ENCODE peak calls at places on chromosomes 4 and X, in six cellular contexts. D is H1, W is K562, N is GM12891, G is GM12878, U is HepG2. M is an unnamed sample.
A peak's percentile ranks its signal among the peaks of the same experiment; 100 is the strongest.

GRCh38 chrX:57677132-57677858 is 2.8 kb downstream of the NLRP2B start:
- DNase-seq in G (no peak), N (no peak), D (no peak), W (no peak), U (no peak), M (no peak)

GRCh38 chr4:176988226-176988625 is 195.5 kb upstream of the VEGFC start:
- DNase-seq in U (no peak), N (no peak), D (no peak), W (no peak), G (no peak), M (no peak)

GRCh38 chr4:48653217-48654014 is 126.7 kb downstream of the FRYL start:
- DNase-seq in U (no peak), D (no peak), G (no peak), N (no peak), W (no peak), M (no peak)

GRCh38 chr4:8351931-8352367 is 82.4 kb downstream of the HTRA3 start:
- DNase-seq in W (no peak), U (peak; percentile 21), N (no peak), G (no peak), D (no peak), M (no peak)

GRCh38 chrX:45266456-45266855 is 65.8 kb upstream of the DIPK2B start:
- DNase-seq in W (no peak), G (no peak), D (no peak), N (no peak), U (no peak), M (no peak)

GRCh38 chr4:141238196-141238595 is 17.5 kb downstream of the ZNF330 start:
- DNase-seq in N (no peak), D (no peak), G (no peak), W (no peak), U (no peak), M (no peak)

GRCh38 chr4:46441116-46441859 is 51.4 kb upstream of the GABRA2 start:
- DNase-seq in G (no peak), N (no peak), U (no peak), D (no peak), W (no peak), M (no peak)

GRCh38 chr4:113821851-113822250 is 60.3 kb upstream of the CAMK2D start:
- DNase-seq in D (no peak), G (no peak), U (no peak), W (no peak), N (no peak), M (no peak)

GRCh38 chr4:8679032-8679431 is 86.5 kb downstream of the CPZ start:
- DNase-seq in N (no peak), U (no peak), D (no peak), G (no peak), W (no peak), M (no peak)

GRCh38 chr4:168825975-168826374 is 184.1 kb downstream of the CBR4 start:
- DNase-seq in D (no peak), W (no peak), N (no peak), U (no peak), G (no peak), M (no peak)

GRCh38 chrX:153768311-153769157 is 4.5 kb downstream of the PLXNB3 start:
- DNase-seq in D (no peak), N (peak; percentile 11), G (no peak), W (no peak), U (no peak), M (peak; percentile 23)

GRCh38 chr4:40949701-40950100 is 199.9 kb downstream of the NSUN7 start:
- DNase-seq in U (no peak), W (no peak), D (no peak), G (no peak), N (no peak), M (no peak)

GRCh38 chr4:152244659-152245058 is 291.2 kb downstream of the FBXW7 start:
- DNase-seq in G (no peak), N (no peak), D (no peak), W (no peak), U (no peak), M (no peak)

GRCh38 chr4:32172761-32173160 is 1452.6 kb downstream of the PCDH7 start:
- DNase-seq in G (no peak), D (no peak), W (no peak), N (no peak), U (no peak), M (no peak)

GRCh38 chr4:40933272-40934053 is 183.7 kb downstream of the NSUN7 start:
- DNase-seq in W (no peak), G (no peak), N (no peak), D (no peak), U (no peak), M (no peak)

GRCh38 chr4:76546282-76547166 is 111.5 kb downstream of the SHROOM3 start:
- DNase-seq in W (no peak), D (no peak), U (no peak), N (no peak), G (no peak), M (no peak)

GRCh38 chrX:71098302-71098701 is 2.7 kb downstream of the FOXO4 start:
- DNase-seq in U (no peak), D (no peak), N (no peak), G (no peak), W (peak; percentile 67), M (no peak)

GRCh38 chrX:57178605-57179004 is 41.4 kb upstream of the SPIN2A start:
- DNase-seq in G (no peak), U (no peak), N (no peak), W (no peak), D (no peak), M (no peak)

GRCh38 chr4:52550186-52550585 is 108.9 kb downstream of the USP46 start:
- DNase-seq in G (no peak), U (no peak), N (no peak), D (no peak), W (no peak), M (no peak)

GRCh38 chr4:93203708-93204107 is 624.8 kb upstream of the ATOH1 start:
- DNase-seq in W (no peak), D (no peak), G (no peak), U (peak; percentile 6), N (no peak), M (no peak)

GRCh38 chr4:6560416-6561172 is 14.4 kb upstream of the MAN2B2 start:
- DNase-seq in G (no peak), W (no peak), N (no peak), U (no peak), D (no peak), M (no peak)

GRCh38 chr4:184699941-184700340 is 34.0 kb downstream of the CENPU start:
- DNase-seq in W (no peak), D (no peak), U (no peak), N (no peak), G (no peak), M (no peak)

DNA sequence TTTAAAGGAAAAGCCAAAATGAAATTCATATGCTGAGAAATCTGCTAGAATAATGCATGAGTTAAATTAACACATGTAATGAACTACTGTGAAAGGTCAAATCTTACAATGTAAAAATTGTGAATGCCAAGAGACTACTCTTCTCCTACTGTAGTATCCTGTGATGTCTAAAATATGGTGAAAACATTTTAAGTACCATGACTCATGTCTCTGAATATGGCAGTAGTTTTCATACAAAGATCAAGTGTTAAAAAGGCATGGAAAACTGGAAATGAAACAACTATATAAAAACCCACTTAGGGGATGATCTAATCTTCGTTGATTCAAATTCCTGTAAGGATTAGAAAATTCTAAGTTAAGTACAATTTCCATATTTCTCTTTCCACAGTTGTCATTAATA is 221.3 kb downstream of the PPP3CA start:
- DNase-seq in G (no peak), U (no peak), N (no peak), W (no peak), D (no peak), M (no peak)
- TF ChIP-seq POLR2A in G (no peak), U (no peak), N (no peak), W (no peak), D (no peak), M (no peak)

GRCh38 chr4:119128125-119128524 is 7.5 kb upstream of the MYOZ2 start:
- DNase-seq in W (no peak), G (no peak), U (no peak), N (no peak), D (no peak), M (no peak)

GRCh38 chr4:119131160-119131559 is 4.5 kb upstream of the MYOZ2 start:
- DNase-seq in W (no peak), U (no peak), D (no peak), G (no peak), N (no peak), M (no peak)

GRCh38 chr4:119135721-119136121 is at the start of gene MYOZ2:
- DNase-seq in W (no peak), N (no peak), G (no peak), U (no peak), D (no peak), M (no peak)

GRCh38 chr4:119132306-119132705 is 3.3 kb upstream of the MYOZ2 start:
- DNase-seq in W (no peak), G (no peak), N (no peak), U (no peak), D (no peak), M (no peak)

DNA sequence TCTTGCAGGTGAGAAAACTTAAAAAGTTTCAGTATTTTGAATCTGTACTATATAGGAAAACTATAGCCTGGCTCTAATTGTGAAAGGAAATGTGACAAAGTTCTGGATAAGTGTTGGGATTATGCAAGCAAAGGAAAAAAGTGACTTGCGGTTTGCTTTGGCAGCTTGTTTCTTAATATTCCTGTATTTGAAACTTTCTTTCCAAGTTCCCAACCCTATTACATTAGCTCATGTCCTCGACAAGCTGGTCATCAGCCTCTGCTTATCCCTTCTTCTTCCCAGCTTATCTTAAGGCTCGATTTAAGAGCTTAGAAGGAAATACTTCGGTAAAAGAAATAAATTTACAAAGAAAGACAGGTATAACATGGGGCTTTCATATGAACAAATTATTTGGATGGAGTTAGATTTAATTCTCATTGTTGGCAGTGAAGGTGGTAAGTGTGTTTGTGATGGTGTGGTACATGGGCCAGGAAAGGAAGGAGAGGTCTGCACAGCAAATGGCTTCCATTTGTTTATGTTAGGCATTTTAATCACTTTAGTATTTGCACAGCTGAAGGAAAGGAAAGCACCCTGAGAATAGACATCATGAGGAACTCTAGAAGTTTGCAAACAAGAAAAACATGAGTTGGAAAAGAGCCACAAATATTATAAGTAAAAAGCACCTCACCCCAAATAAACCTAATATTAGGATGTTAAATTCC is 5.1 kb upstream of the MYOZ2 start:
- DNase-seq in G (no peak), D (no peak), U (no peak), N (no peak), W (no peak), M (no peak)
- TF ChIP-seq TAF1 in G (no peak), D (no peak), U (no peak), N (no peak), W (no peak), M (no peak)

GRCh38 chr4:25312496-25313193 is at the start of gene ZCCHC4:
- DNase-seq in G (peak; percentile 67), U (peak; percentile 77), D (peak; percentile 94), W (peak; percentile 95), N (peak; percentile 54), M (peak; percentile 48)
- TF ChIP-seq POLR2A in G (peak; percentile 94), U (peak; percentile 85), D (peak; percentile 94), W (peak; percentile 93), N (peak; percentile 90), M (peak; percentile 86)

DNA sequence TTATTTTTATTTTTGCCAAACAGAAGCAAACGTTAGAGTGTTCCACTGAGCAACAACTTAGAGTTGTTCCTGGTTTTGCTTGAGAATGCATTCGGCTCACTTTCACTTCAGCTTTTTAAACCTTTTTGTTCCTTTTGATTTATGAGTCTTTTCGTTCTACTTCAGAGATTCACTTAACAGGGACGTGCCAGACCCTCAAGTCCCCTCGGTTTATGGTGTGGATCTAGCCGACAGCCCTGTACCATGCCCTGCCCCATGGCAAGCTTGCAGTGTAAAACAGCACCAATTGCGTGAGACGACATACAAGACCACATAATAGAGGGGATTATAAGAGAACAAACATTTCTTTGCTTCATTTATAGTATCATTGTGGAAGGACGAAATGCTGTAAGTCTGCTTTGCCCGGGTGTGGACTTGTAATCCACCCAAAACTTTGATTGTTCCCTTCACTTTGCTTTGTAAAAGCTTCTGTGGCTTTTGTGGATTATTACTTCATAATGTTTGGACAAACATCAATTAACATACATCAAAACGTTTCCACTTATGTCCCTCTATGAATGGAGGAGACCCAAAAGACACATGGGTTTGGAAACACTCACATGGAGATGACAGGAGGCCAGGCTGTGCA is 415.3 kb downstream of the SPRY1 start:
- DNase-seq in N (no peak), W (no peak), D (no peak), G (no peak), U (no peak), M (no peak)
- TF ChIP-seq TAF1 in N (no peak), W (no peak), D (no peak), G (no peak), U (no peak), M (no peak)